ENCODE peak calls at places on chromosomes 5 and 9, in four cellular contexts. D is neuronal stem cell, G is trophoblast cell, L is IMR-90. K is an unnamed sample.

GRCh38 chr9:118029425-118029824 is 325.2 kb downstream of the TLR4 start:
- DNase-seq in D (no peak), G (no peak), L (no peak), K (no peak)

GRCh38 chr9:83336696-83337095 is 201.5 kb downstream of the FRMD3 start:
- DNase-seq in G (no peak), L (no peak), D (no peak), K (no peak)

GRCh38 chr5:139561655-139562451 is 714 bp downstream of the UBE2D2 start:
- DNase-seq in L (peak; percentile 34), D (no peak), G (peak; percentile 67), K (peak; percentile 36)

GRCh38 chr9:76576344-76576743 is 117.4 kb downstream of the GCNT1 start:
- DNase-seq in G (peak; percentile 66), D (no peak), L (peak; percentile 66), K (no peak)

GRCh38 chr5:150309101-150309897 is 6.6 kb upstream of the ARSI start:
- DNase-seq in L (no peak), G (no peak), D (no peak), K (no peak)

GRCh38 chr5:172665049-172665541 is 24.0 kb downstream of the NEURL1B start:
- DNase-seq in L (no peak), G (no peak), D (no peak), K (no peak)

GRCh38 chr5:14268738-14269137 is 125.6 kb downstream of the TRIO start:
- DNase-seq in D (no peak), G (no peak), L (peak; percentile 50), K (no peak)

GRCh38 chr5:66174338-66174737 is 30.2 kb downstream of the SREK1 start:
- DNase-seq in D (no peak), L (peak; percentile 47), G (no peak), K (no peak)

GRCh38 chr5:179379321-179379890 is 34.1 kb upstream of the ADAMTS2 start:
- DNase-seq in G (no peak), D (no peak), L (no peak), K (peak; percentile 10)

GRCh38 chr5:112642885-112643284 is 94.8 kb upstream of the APC start:
- DNase-seq in D (no peak), L (no peak), G (peak; percentile 50), K (no peak)

GRCh38 chr9:1709347-1709746 is 305.8 kb upstream of the SMARCA2 start:
- DNase-seq in G (peak; percentile 10), L (no peak), D (no peak), K (no peak)

GRCh38 chr5:139849942-139850341 is 54.3 kb downstream of the PSD2 start:
- DNase-seq in L (no peak), G (no peak), D (no peak), K (no peak)

GRCh38 chr9:134247918-134248631 is 78.2 kb upstream of the RXRA start:
- DNase-seq in G (no peak), D (no peak), L (no peak), K (no peak)

GRCh38 chr5:76401801-76402250 is 1.3 kb upstream of the IQGAP2 start:
- DNase-seq in G (no peak), L (no peak), D (no peak), K (no peak)

GRCh38 chr9:2180171-2180570 is 165.0 kb downstream of the SMARCA2 start:
- DNase-seq in L (no peak), G (no peak), D (no peak), K (no peak)

GRCh38 chr5:56264417-56265025 is 31.4 kb upstream of the ANKRD55 start:
- DNase-seq in G (peak; percentile 17), D (peak; percentile 48), L (peak; percentile 54), K (peak; percentile 79)

GRCh38 chr5:161230222-161230621 is 316.3 kb downstream of the GABRB2 start:
- DNase-seq in G (no peak), D (no peak), L (no peak), K (peak; percentile 31)

GRCh38 chr5:112472614-112473013 is 53.5 kb upstream of the EPB41L4A start:
- DNase-seq in L (no peak), D (no peak), G (no peak), K (no peak)

GRCh38 chr5:56028708-56029107 is 33.9 kb upstream of the IL6ST start:
- DNase-seq in L (no peak), G (no peak), D (no peak), K (no peak)

GRCh38 chr9:36191696-36192095 is 975 bp downstream of the CLTA start:
- DNase-seq in L (no peak), G (no peak), D (no peak), K (no peak)

GRCh38 chr9:36192196-36192595 is 1.5 kb downstream of the CLTA start:
- DNase-seq in L (peak; percentile 20), G (no peak), D (no peak), K (no peak)

GRCh38 chr9:36189978-36190377 is 743 bp upstream of the CLTA start:
- DNase-seq in L (no peak), G (peak; percentile 64), D (no peak), K (no peak)

GRCh38 chr9:36190388-36191289 is at the start of gene CLTA:
- DNase-seq in L (peak; percentile 99), D (peak; percentile 96), G (peak; percentile 98), K (peak; percentile 99)

DNA sequence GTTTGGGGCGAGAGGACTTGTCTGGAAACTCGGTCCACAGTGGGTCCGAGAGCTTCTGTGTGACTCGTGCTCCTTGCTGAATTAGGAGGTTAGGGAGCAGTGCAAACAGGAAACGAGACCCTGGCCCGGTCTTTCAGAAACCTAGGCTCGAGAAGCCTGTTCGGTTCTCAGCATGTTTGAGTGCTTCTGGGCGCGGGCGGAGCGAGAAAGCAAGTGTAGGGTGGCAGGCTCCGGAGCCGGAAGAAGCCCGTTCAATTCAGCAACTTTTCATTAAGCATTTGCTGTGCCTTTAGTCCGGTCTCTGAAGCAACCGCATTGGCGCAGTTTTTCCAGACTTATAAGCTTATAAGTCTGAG is 547 bp downstream of the CLTA start:
- DNase-seq in D (no peak), G (no peak), L (no peak), K (no peak)
- H2BK5ac ChIP-seq in D (peak overlapping the region; percentile 75), G (peak overlapping the region; percentile 87), L (peak overlapping the region; percentile 71), K (no peak overlapping the region)

GRCh38 chr9:96618209-96619108 is 1.2 kb downstream of the CDC14B start:
- DNase-seq in L (peak; percentile 54), G (peak; percentile 71), D (no peak), K (peak; percentile 34)

GRCh38 chr9:96619491-96620154 is at the start of gene CDC14B:
- DNase-seq in D (peak; percentile 88), L (peak; percentile 90), G (peak; percentile 75), K (peak; percentile 96)

GRCh38 chr9:96620155-96620514 is 492 bp upstream of the CDC14B start:
- DNase-seq in G (no peak), D (no peak), L (no peak), K (no peak)

GRCh38 chr9:96617439-96618185 is 2.0 kb downstream of the CDC14B start:
- DNase-seq in G (no peak), L (no peak), D (no peak), K (peak; percentile 31)

DNA sequence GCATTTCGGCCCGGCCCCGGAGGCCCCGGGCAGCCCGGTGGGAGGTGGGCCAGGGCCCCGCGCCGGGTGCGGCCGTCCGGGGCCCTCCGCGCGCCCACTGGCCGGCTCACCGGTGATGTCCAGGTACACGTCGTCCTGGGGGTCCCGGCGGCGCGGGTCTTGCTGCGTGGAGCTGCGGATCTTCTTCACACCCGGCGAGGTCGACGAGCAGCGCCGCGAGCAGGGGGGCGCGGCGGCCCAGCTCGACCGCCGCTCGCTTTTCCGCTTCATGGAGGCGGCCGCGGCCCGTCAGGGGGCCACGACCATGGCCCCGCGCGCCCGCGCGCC is 571 bp downstream of the CDC14B start:
- DNase-seq in G (no peak), D (no peak), L (no peak), K (no peak)
- H3K14ac ChIP-seq in G (peak overlapping the region; percentile 98), D (no peak overlapping the region), L (no peak overlapping the region), K (no peak overlapping the region)

GRCh38 chr9:136582977-136583735 is 37.3 kb upstream of the NOTCH1 start:
- DNase-seq in D (no peak), G (no peak), L (no peak), K (no peak)
- H2BK5ac ChIP-seq in D (peak overlapping the region; percentile 83), G (no peak overlapping the region), L (no peak overlapping the region), K (no peak overlapping the region)

GRCh38 chr5:69217154-69217731 is 17.4 kb upstream of the CDK7 start:
- DNase-seq in D (peak; percentile 4), L (no peak), G (peak; percentile 87), K (no peak)

GRCh38 chr5:69213513-69214215 is 21.0 kb upstream of the CDK7 start:
- DNase-seq in L (peak; percentile 86), D (no peak), G (peak; percentile 13), K (no peak)

GRCh38 chr5:69219939-69220338 is 14.7 kb upstream of the CDK7 start:
- DNase-seq in L (no peak), G (no peak), D (no peak), K (no peak)

GRCh38 chr5:69212022-69212421 is 22.6 kb downstream of the CENPH start:
- DNase-seq in G (no peak), L (no peak), D (no peak), K (no peak)

GRCh38 chr5:69217732-69218568 is 16.7 kb upstream of the CDK7 start:
- DNase-seq in L (peak; percentile 86), D (peak; percentile 85), G (peak; percentile 80), K (peak; percentile 96)
- H3K14ac ChIP-seq in L (peak overlapping the region; percentile 90), D (peak overlapping the region; percentile 100), G (peak overlapping the region; percentile 98), K (peak overlapping the region; percentile 90)